ENCODE peak calls at places on chromosomes 7 and 10, in seven cellular contexts. One of them, this sample, is unnamed.

GRCh38 chr10:21985541-21985940 is 18.0 kb downstream of the DNAJC1 start:
- DNase-seq in A549: no peak
- DNase-seq in esophagus squamous epithelium: no peak
- DNase-seq in GM06990: no peak
- DNase-seq in AG04450: no peak
- DNase-seq in transverse colon: no peak
- DNase-seq in PC-3: no peak
- DNase-seq in this sample: no peak

GRCh38 chr10:109664554-109664953 is 258.8 kb downstream of the XPNPEP1 start:
- DNase-seq in esophagus squamous epithelium: no peak
- DNase-seq in GM06990: no peak
- DNase-seq in A549: no peak
- DNase-seq in transverse colon: no peak
- DNase-seq in PC-3: no peak
- DNase-seq in AG04450: no peak
- DNase-seq in this sample: no peak

GRCh38 chr10:68606918-68607317 is 46.8 kb downstream of the TET1 start:
- DNase-seq in PC-3: no peak
- DNase-seq in transverse colon: no peak
- DNase-seq in esophagus squamous epithelium: no peak
- DNase-seq in AG04450: no peak
- DNase-seq in GM06990: no peak
- DNase-seq in A549: no peak
- DNase-seq in this sample: no peak

GRCh38 chr10:117363027-117363426 is 12.2 kb downstream of the PDZD8 start:
- DNase-seq in GM06990: no peak
- DNase-seq in transverse colon: no peak
- DNase-seq in A549: no peak
- DNase-seq in AG04450: no peak
- DNase-seq in PC-3: peak
- DNase-seq in esophagus squamous epithelium: no peak
- DNase-seq in this sample: peak

GRCh38 chr7:143388491-143389101 is 7.5 kb downstream of the ZYX start:
- DNase-seq in esophagus squamous epithelium: no peak
- DNase-seq in PC-3: no peak
- DNase-seq in AG04450: no peak
- DNase-seq in GM06990: no peak
- DNase-seq in transverse colon: no peak
- DNase-seq in A549: no peak
- DNase-seq in this sample: no peak

GRCh38 chr7:129664029-129665012 is 52.8 kb downstream of the NRF1 start:
- DNase-seq in A549: peak
- DNase-seq in transverse colon: no peak
- DNase-seq in GM06990: no peak
- DNase-seq in PC-3: peak
- DNase-seq in esophagus squamous epithelium: no peak
- DNase-seq in AG04450: peak
- DNase-seq in this sample: peak

GRCh38 chr7:117623606-117624005 is 143.8 kb downstream of the CFTR start:
- DNase-seq in transverse colon: no peak
- DNase-seq in GM06990: no peak
- DNase-seq in PC-3: no peak
- DNase-seq in AG04450: no peak
- DNase-seq in esophagus squamous epithelium: no peak
- DNase-seq in A549: no peak
- DNase-seq in this sample: no peak

GRCh38 chr10:99975942-99976809 is 33.6 kb downstream of the DNMBP start:
- DNase-seq in PC-3: no peak
- DNase-seq in A549: no peak
- DNase-seq in esophagus squamous epithelium: no peak
- DNase-seq in AG04450: no peak
- DNase-seq in transverse colon: no peak
- DNase-seq in GM06990: no peak
- DNase-seq in this sample: peak

GRCh38 chr10:6174201-6174874 is 28.4 kb upstream of the PFKFB3 start:
- DNase-seq in transverse colon: no peak
- DNase-seq in PC-3: no peak
- DNase-seq in esophagus squamous epithelium: no peak
- DNase-seq in GM06990: no peak
- DNase-seq in AG04450: no peak
- DNase-seq in A549: no peak
- DNase-seq in this sample: no peak

GRCh38 chr10:119461380-119461779 is 81.1 kb downstream of the RGS10 start:
- DNase-seq in GM06990: peak
- DNase-seq in AG04450: no peak
- DNase-seq in A549: no peak
- DNase-seq in esophagus squamous epithelium: no peak
- DNase-seq in transverse colon: no peak
- DNase-seq in PC-3: peak
- DNase-seq in this sample: peak

GRCh38 chr10:78959217-78959616 is 109.5 kb upstream of the ZMIZ1 start:
- DNase-seq in AG04450: no peak
- DNase-seq in transverse colon: no peak
- DNase-seq in GM06990: no peak
- DNase-seq in esophagus squamous epithelium: no peak
- DNase-seq in PC-3: no peak
- DNase-seq in A549: no peak
- DNase-seq in this sample: no peak

GRCh38 chr10:78961760-78962159 is 107.0 kb upstream of the ZMIZ1 start:
- DNase-seq in A549: no peak
- DNase-seq in transverse colon: no peak
- DNase-seq in AG04450: no peak
- DNase-seq in PC-3: no peak
- DNase-seq in GM06990: no peak
- DNase-seq in esophagus squamous epithelium: no peak
- DNase-seq in this sample: no peak

GRCh38 chr10:78957471-78958039 is 111.2 kb upstream of the ZMIZ1 start:
- DNase-seq in PC-3: peak
- DNase-seq in A549: no peak
- DNase-seq in AG04450: no peak
- DNase-seq in esophagus squamous epithelium: no peak
- DNase-seq in transverse colon: no peak
- DNase-seq in GM06990: no peak
- DNase-seq in this sample: no peak

GRCh38 chr10:78959901-78960300 is 108.9 kb upstream of the ZMIZ1 start:
- DNase-seq in PC-3: no peak
- DNase-seq in GM06990: no peak
- DNase-seq in AG04450: no peak
- DNase-seq in A549: no peak
- DNase-seq in esophagus squamous epithelium: no peak
- DNase-seq in transverse colon: no peak
- DNase-seq in this sample: no peak

DNA sequence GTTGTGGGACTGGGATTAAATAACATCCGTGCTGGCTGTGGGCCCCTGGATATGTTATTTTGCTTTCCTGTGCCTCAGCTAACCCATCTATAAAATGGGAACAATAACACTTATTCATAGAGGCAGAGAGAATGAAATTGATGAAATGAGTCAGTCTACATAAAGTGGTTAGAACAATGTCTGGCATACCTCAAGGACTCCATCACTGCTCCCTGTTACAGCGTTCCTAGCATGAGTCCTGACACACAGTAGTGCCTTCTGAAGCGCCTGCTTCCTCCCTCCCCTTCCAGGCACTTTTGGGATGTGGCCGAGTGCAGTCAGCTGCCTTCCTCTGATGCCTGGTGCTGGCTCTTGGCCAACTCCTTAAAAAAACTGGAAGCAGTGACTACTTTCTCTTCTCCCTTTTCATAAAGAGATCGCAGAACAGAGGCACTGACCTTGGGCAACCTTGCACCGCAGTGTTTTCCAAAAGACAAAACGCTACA is 108.4 kb upstream of the ZMIZ1 start:
- DNase-seq in GM06990: no peak
- DNase-seq in AG04450: no peak
- DNase-seq in esophagus squamous epithelium: no peak
- DNase-seq in transverse colon: peak
- DNase-seq in A549: no peak
- DNase-seq in PC-3: peak
- DNase-seq in this sample: peak
- H3K4me3 ChIP-seq in GM06990: no peak
- H3K4me3 ChIP-seq in AG04450: no peak
- H3K4me3 ChIP-seq in esophagus squamous epithelium: no peak
- H3K4me3 ChIP-seq in transverse colon: no peak
- H3K4me3 ChIP-seq in A549: no peak
- H3K4me3 ChIP-seq in PC-3: no peak
- H3K4me3 ChIP-seq in this sample: no peak

GRCh38 chr7:155466814-155467675 is 9.1 kb downstream of the EN2 start:
- DNase-seq in esophagus squamous epithelium: no peak
- DNase-seq in PC-3: no peak
- DNase-seq in A549: no peak
- DNase-seq in transverse colon: no peak
- DNase-seq in GM06990: peak
- DNase-seq in AG04450: no peak
- DNase-seq in this sample: no peak
- TF ChIP-seq CTCF in esophagus squamous epithelium: no peak
- TF ChIP-seq CTCF in PC-3: no peak
- TF ChIP-seq CTCF in A549: no peak
- TF ChIP-seq CTCF in transverse colon: no peak
- TF ChIP-seq CTCF in GM06990: no peak
- TF ChIP-seq CTCF in AG04450: no peak
- TF ChIP-seq CTCF in this sample: no peak

DNA sequence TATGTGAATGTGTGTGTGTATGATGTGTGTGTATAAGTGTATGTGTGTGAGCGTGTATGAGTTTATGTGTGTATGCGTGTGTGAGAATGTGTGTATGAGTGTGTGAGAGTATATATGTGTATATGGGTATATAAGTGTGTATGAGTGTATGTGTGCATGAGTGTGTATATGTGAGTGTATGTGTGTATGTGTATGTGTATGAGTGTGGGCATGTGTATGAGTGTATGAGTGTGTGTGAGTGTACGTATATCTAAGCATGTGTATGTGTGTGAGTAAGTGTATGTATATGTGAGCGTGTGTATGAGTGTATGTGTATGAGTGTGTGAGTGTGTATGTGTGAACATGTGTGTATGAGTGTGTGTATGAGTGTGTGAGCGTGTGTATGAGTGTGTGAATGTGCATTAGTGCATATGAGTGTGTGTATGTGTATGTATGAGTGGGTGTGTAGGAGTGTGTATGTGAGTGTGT is 12.9 kb downstream of the SLC13A4 start:
- DNase-seq in transverse colon: no peak
- DNase-seq in AG04450: no peak
- DNase-seq in GM06990: no peak
- DNase-seq in esophagus squamous epithelium: no peak
- DNase-seq in PC-3: no peak
- DNase-seq in A549: no peak
- DNase-seq in this sample: no peak
- H3K4me3 ChIP-seq in transverse colon: no peak
- H3K4me3 ChIP-seq in AG04450: no peak
- H3K4me3 ChIP-seq in GM06990: no peak
- H3K4me3 ChIP-seq in esophagus squamous epithelium: no peak
- H3K4me3 ChIP-seq in PC-3: peak
- H3K4me3 ChIP-seq in A549: no peak
- H3K4me3 ChIP-seq in this sample: no peak

DNA sequence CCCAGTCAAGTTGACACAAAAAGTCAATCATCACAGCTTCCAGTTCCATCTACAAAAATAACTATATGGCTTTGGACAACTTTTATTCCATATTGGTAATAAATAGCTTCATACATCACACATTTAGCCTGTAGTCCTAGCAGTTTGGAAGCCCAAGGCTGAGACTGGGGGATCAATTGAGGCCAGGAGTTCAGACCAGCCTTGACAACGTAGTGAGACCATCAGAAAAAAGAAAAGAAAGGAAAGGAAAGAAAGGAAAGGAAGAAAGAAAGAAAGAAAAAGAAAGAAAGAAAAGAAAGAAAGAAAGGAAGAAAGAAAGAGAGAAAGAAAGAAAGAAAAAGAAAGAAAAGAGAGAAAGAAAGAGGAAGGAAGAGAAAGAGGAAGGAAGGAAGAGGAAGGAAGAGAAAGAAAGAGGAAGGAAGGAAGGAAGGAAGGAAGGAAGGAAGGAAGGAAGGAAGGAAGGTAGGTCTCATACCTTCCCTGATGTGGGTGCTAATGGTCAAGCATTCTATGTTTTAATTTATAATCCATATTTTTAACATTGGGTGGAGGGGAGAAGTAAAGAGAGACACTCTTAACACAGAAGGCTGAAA is 37.8 kb downstream of the CAV1 start:
- DNase-seq in PC-3: no peak
- DNase-seq in GM06990: no peak
- DNase-seq in esophagus squamous epithelium: no peak
- DNase-seq in AG04450: no peak
- DNase-seq in transverse colon: no peak
- DNase-seq in A549: no peak
- DNase-seq in this sample: no peak
- TF ChIP-seq CTCF in PC-3: no peak
- TF ChIP-seq CTCF in GM06990: no peak
- TF ChIP-seq CTCF in esophagus squamous epithelium: no peak
- TF ChIP-seq CTCF in AG04450: no peak
- TF ChIP-seq CTCF in transverse colon: no peak
- TF ChIP-seq CTCF in A549: no peak
- TF ChIP-seq CTCF in this sample: no peak